ENCODE peak calls at places on chromosomes 4 and X, in nine cellular contexts. One of them, this sample, is unnamed.

GRCh38 chr4:107862658-107863057 is 37.9 kb downstream of the SGMS2 start:
- DNase-seq in breast epithelium: no peak
- DNase-seq in PC-3: peak; percentile 92
- DNase-seq in GM23338: peak; percentile 13
- DNase-seq in HCT116: peak; percentile 82
- DNase-seq in upper lobe of right lung: no peak
- DNase-seq in tibial nerve: no peak
- DNase-seq in cardiac muscle cell: no peak
- DNase-seq in gastrocnemius medialis: no peak
- DNase-seq in this sample: peak; percentile 99

GRCh38 chr4:173420821-173421220 is 21.9 kb upstream of the SCRG1 start:
- DNase-seq in cardiac muscle cell: no peak
- DNase-seq in upper lobe of right lung: no peak
- DNase-seq in GM23338: no peak
- DNase-seq in gastrocnemius medialis: no peak
- DNase-seq in breast epithelium: no peak
- DNase-seq in tibial nerve: no peak
- DNase-seq in HCT116: no peak
- DNase-seq in PC-3: no peak
- DNase-seq in this sample: no peak

GRCh38 chrX:81377329-81377728 is 175.4 kb downstream of the SH3BGRL start:
- DNase-seq in GM23338: peak; percentile 26
- DNase-seq in gastrocnemius medialis: no peak
- DNase-seq in tibial nerve: peak; percentile 5
- DNase-seq in PC-3: peak; percentile 63
- DNase-seq in cardiac muscle cell: peak; percentile 17
- DNase-seq in HCT116: no peak
- DNase-seq in upper lobe of right lung: no peak
- DNase-seq in breast epithelium: no peak
- DNase-seq in this sample: no peak

GRCh38 chr4:57083107-57083506 is 27.1 kb downstream of the IGFBP7 start:
- DNase-seq in breast epithelium: no peak
- DNase-seq in HCT116: no peak
- DNase-seq in upper lobe of right lung: no peak
- DNase-seq in GM23338: no peak
- DNase-seq in PC-3: no peak
- DNase-seq in tibial nerve: no peak
- DNase-seq in cardiac muscle cell: no peak
- DNase-seq in gastrocnemius medialis: no peak
- DNase-seq in this sample: no peak

GRCh38 chrX:137896123-137896522 is 330.2 kb downstream of the ZIC3 start:
- DNase-seq in PC-3: no peak
- DNase-seq in upper lobe of right lung: no peak
- DNase-seq in gastrocnemius medialis: no peak
- DNase-seq in HCT116: no peak
- DNase-seq in cardiac muscle cell: no peak
- DNase-seq in tibial nerve: no peak
- DNase-seq in breast epithelium: no peak
- DNase-seq in GM23338: peak; percentile 51
- DNase-seq in this sample: no peak

GRCh38 chr4:94412019-94413017 is 39.4 kb upstream of the PDLIM5 start:
- DNase-seq in gastrocnemius medialis: no peak
- DNase-seq in upper lobe of right lung: no peak
- DNase-seq in tibial nerve: no peak
- DNase-seq in breast epithelium: no peak
- DNase-seq in cardiac muscle cell: peak; percentile 48
- DNase-seq in GM23338: no peak
- DNase-seq in PC-3: peak; percentile 85
- DNase-seq in HCT116: peak; percentile 76
- DNase-seq in this sample: peak; percentile 30

GRCh38 chrX:16851421-16851820 is 18.7 kb downstream of the RBBP7 start:
- DNase-seq in HCT116: no peak
- DNase-seq in cardiac muscle cell: no peak
- DNase-seq in PC-3: no peak
- DNase-seq in breast epithelium: no peak
- DNase-seq in upper lobe of right lung: no peak
- DNase-seq in tibial nerve: no peak
- DNase-seq in GM23338: no peak
- DNase-seq in gastrocnemius medialis: no peak
- DNase-seq in this sample: no peak

GRCh38 chrX:27336466-27337091 is 126.6 kb downstream of the PPP4R3C start:
- DNase-seq in gastrocnemius medialis: no peak
- DNase-seq in cardiac muscle cell: peak; percentile 47
- DNase-seq in breast epithelium: no peak
- DNase-seq in upper lobe of right lung: no peak
- DNase-seq in HCT116: peak; percentile 3
- DNase-seq in tibial nerve: no peak
- DNase-seq in GM23338: peak; percentile 53
- DNase-seq in PC-3: peak; percentile 60
- DNase-seq in this sample: no peak

GRCh38 chrX:17081969-17082368 is 135.5 kb downstream of the REPS2 start:
- DNase-seq in cardiac muscle cell: no peak
- DNase-seq in upper lobe of right lung: no peak
- DNase-seq in PC-3: no peak
- DNase-seq in tibial nerve: no peak
- DNase-seq in gastrocnemius medialis: no peak
- DNase-seq in breast epithelium: no peak
- DNase-seq in HCT116: no peak
- DNase-seq in GM23338: no peak
- DNase-seq in this sample: no peak

GRCh38 chr4:76723916-76724315 is 174.0 kb downstream of the SOWAHB start:
- DNase-seq in PC-3: peak; percentile 64
- DNase-seq in breast epithelium: no peak
- DNase-seq in cardiac muscle cell: no peak
- DNase-seq in upper lobe of right lung: no peak
- DNase-seq in tibial nerve: no peak
- DNase-seq in gastrocnemius medialis: no peak
- DNase-seq in HCT116: peak; percentile 68
- DNase-seq in GM23338: peak; percentile 44
- DNase-seq in this sample: peak; percentile 58

GRCh38 chr4:16642897-16643296 is 255.5 kb downstream of the LDB2 start:
- DNase-seq in PC-3: peak; percentile 46
- DNase-seq in tibial nerve: no peak
- DNase-seq in HCT116: no peak
- DNase-seq in breast epithelium: no peak
- DNase-seq in GM23338: no peak
- DNase-seq in upper lobe of right lung: no peak
- DNase-seq in cardiac muscle cell: no peak
- DNase-seq in gastrocnemius medialis: no peak
- DNase-seq in this sample: no peak

GRCh38 chr4:141885112-141885511 is 248.7 kb downstream of the IL15 start:
- DNase-seq in HCT116: no peak
- DNase-seq in PC-3: no peak
- DNase-seq in tibial nerve: no peak
- DNase-seq in breast epithelium: no peak
- DNase-seq in upper lobe of right lung: no peak
- DNase-seq in cardiac muscle cell: no peak
- DNase-seq in gastrocnemius medialis: no peak
- DNase-seq in GM23338: no peak
- DNase-seq in this sample: no peak

GRCh38 chr4:22485751-22486150 is 30.1 kb downstream of the ADGRA3 start:
- DNase-seq in tibial nerve: no peak
- DNase-seq in cardiac muscle cell: no peak
- DNase-seq in HCT116: no peak
- DNase-seq in breast epithelium: no peak
- DNase-seq in upper lobe of right lung: no peak
- DNase-seq in gastrocnemius medialis: no peak
- DNase-seq in PC-3: no peak
- DNase-seq in GM23338: no peak
- DNase-seq in this sample: no peak

GRCh38 chr4:10015140-10015753 is 6.0 kb downstream of the SLC2A9 start:
- DNase-seq in HCT116: peak; percentile 67
- DNase-seq in breast epithelium: no peak
- DNase-seq in gastrocnemius medialis: no peak
- DNase-seq in tibial nerve: peak; percentile 43
- DNase-seq in PC-3: peak; percentile 62
- DNase-seq in upper lobe of right lung: no peak
- DNase-seq in GM23338: peak; percentile 82
- DNase-seq in cardiac muscle cell: peak; percentile 69
- DNase-seq in this sample: peak; percentile 23

GRCh38 chr4:84878090-84878489 is 88.4 kb downstream of the WDFY3 start:
- DNase-seq in cardiac muscle cell: no peak
- DNase-seq in upper lobe of right lung: no peak
- DNase-seq in tibial nerve: no peak
- DNase-seq in breast epithelium: no peak
- DNase-seq in GM23338: no peak
- DNase-seq in gastrocnemius medialis: no peak
- DNase-seq in PC-3: peak; percentile 56
- DNase-seq in HCT116: no peak
- DNase-seq in this sample: peak; percentile 58

GRCh38 chrX:13268874-13269273 is 51.0 kb downstream of the ATXN3L start:
- DNase-seq in upper lobe of right lung: no peak
- DNase-seq in cardiac muscle cell: no peak
- DNase-seq in GM23338: no peak
- DNase-seq in PC-3: no peak
- DNase-seq in tibial nerve: no peak
- DNase-seq in HCT116: no peak
- DNase-seq in breast epithelium: no peak
- DNase-seq in gastrocnemius medialis: no peak
- DNase-seq in this sample: no peak

GRCh38 chrX:81316163-81316562 is 114.3 kb downstream of the SH3BGRL start:
- DNase-seq in cardiac muscle cell: no peak
- DNase-seq in tibial nerve: no peak
- DNase-seq in gastrocnemius medialis: no peak
- DNase-seq in PC-3: no peak
- DNase-seq in upper lobe of right lung: no peak
- DNase-seq in breast epithelium: no peak
- DNase-seq in GM23338: no peak
- DNase-seq in HCT116: no peak
- DNase-seq in this sample: peak; percentile 49

GRCh38 chr4:26130173-26130572 is 190.6 kb upstream of the RBPJ start:
- DNase-seq in upper lobe of right lung: no peak
- DNase-seq in GM23338: no peak
- DNase-seq in breast epithelium: no peak
- DNase-seq in tibial nerve: no peak
- DNase-seq in HCT116: no peak
- DNase-seq in PC-3: no peak
- DNase-seq in cardiac muscle cell: no peak
- DNase-seq in gastrocnemius medialis: no peak
- DNase-seq in this sample: no peak

GRCh38 chrX:130981836-130982235 is 76.3 kb upstream of the ARHGAP36 start:
- DNase-seq in upper lobe of right lung: no peak
- DNase-seq in breast epithelium: no peak
- DNase-seq in GM23338: no peak
- DNase-seq in HCT116: no peak
- DNase-seq in tibial nerve: no peak
- DNase-seq in cardiac muscle cell: no peak
- DNase-seq in PC-3: no peak
- DNase-seq in gastrocnemius medialis: no peak
- DNase-seq in this sample: no peak

GRCh38 chr4:48491514-48492176 is 1.6 kb downstream of the ZAR1 start:
- DNase-seq in breast epithelium: no peak
- DNase-seq in tibial nerve: no peak
- DNase-seq in gastrocnemius medialis: no peak
- DNase-seq in GM23338: peak; percentile 18
- DNase-seq in upper lobe of right lung: no peak
- DNase-seq in PC-3: no peak
- DNase-seq in cardiac muscle cell: no peak
- DNase-seq in HCT116: no peak
- DNase-seq in this sample: no peak

GRCh38 chrX:120308558-120308957 is 2.7 kb downstream of the TMEM255A start:
- DNase-seq in gastrocnemius medialis: no peak
- DNase-seq in upper lobe of right lung: no peak
- DNase-seq in breast epithelium: no peak
- DNase-seq in tibial nerve: no peak
- DNase-seq in cardiac muscle cell: peak; percentile 71
- DNase-seq in PC-3: no peak
- DNase-seq in GM23338: peak; percentile 86
- DNase-seq in HCT116: no peak
- DNase-seq in this sample: no peak
- H3K27me3 ChIP-seq in gastrocnemius medialis: peaks cover 11% of the 10 kb centered on the region
- H3K27me3 ChIP-seq in upper lobe of right lung: no peaks in the 10 kb centered on the region
- H3K27me3 ChIP-seq in breast epithelium: peaks cover 53% of the 10 kb centered on the region
- H3K27me3 ChIP-seq in tibial nerve: no peaks in the 10 kb centered on the region
- H3K27me3 ChIP-seq in cardiac muscle cell: peaks cover 24% of the 10 kb centered on the region
- H3K27me3 ChIP-seq in PC-3: no peaks in the 10 kb centered on the region
- H3K27me3 ChIP-seq in GM23338: peaks cover 98% of the 10 kb centered on the region
- H3K27me3 ChIP-seq in HCT116: no peaks in the 10 kb centered on the region
- H3K27me3 ChIP-seq in this sample: peaks cover 29% of the 10 kb centered on the region

DNA sequence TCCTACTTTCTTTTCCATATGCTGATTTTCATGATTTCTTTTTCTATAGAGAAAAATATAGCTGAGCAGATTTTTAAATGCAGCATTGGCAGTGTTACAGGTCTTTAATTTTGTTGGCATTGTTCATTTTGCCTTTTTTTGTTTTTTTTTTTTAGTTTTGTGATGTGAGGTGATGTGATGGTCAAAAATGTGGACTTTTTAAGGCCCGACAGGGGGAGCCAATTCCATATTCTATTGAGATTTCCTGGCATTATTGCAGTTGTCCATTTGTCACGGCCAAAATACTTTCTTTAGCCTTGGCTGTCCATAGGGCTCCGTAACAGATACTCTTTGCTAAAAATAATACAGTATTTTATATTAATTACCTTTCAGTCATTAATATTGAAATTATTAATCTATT is 47.8 kb downstream of the SLIT2 start:
- DNase-seq in HCT116: peak; percentile 13
- DNase-seq in upper lobe of right lung: no peak
- DNase-seq in tibial nerve: no peak
- DNase-seq in PC-3: peak; percentile 45
- DNase-seq in breast epithelium: no peak
- DNase-seq in gastrocnemius medialis: no peak
- DNase-seq in cardiac muscle cell: no peak
- DNase-seq in GM23338: peak; percentile 51
- DNase-seq in this sample: no peak
- TF ChIP-seq CTCF in HCT116: peak; percentile 12
- TF ChIP-seq CTCF in upper lobe of right lung: peak; percentile 37
- TF ChIP-seq CTCF in tibial nerve: peak; percentile 46
- TF ChIP-seq CTCF in PC-3: peak; percentile 56
- TF ChIP-seq CTCF in breast epithelium: no peak
- TF ChIP-seq CTCF in gastrocnemius medialis: no peak
- TF ChIP-seq CTCF in cardiac muscle cell: peak; percentile 61
- TF ChIP-seq CTCF in GM23338: peak; percentile 50
- TF ChIP-seq CTCF in this sample: peak; percentile 39

GRCh38 chrX:134669378-134670098 is 11.3 kb upstream of the PLAC1 start:
- DNase-seq in cardiac muscle cell: no peak
- DNase-seq in GM23338: no peak
- DNase-seq in tibial nerve: no peak
- DNase-seq in upper lobe of right lung: peak; percentile 43
- DNase-seq in HCT116: no peak
- DNase-seq in PC-3: peak; percentile 87
- DNase-seq in gastrocnemius medialis: peak; percentile 40
- DNase-seq in breast epithelium: no peak
- DNase-seq in this sample: peak; percentile 80
- H3K27me3 ChIP-seq in cardiac muscle cell: no peaks in the 10 kb centered on the region
- H3K27me3 ChIP-seq in GM23338: no peaks in the 10 kb centered on the region
- H3K27me3 ChIP-seq in tibial nerve: no peaks in the 10 kb centered on the region
- H3K27me3 ChIP-seq in upper lobe of right lung: no peaks in the 10 kb centered on the region
- H3K27me3 ChIP-seq in HCT116: no peaks in the 10 kb centered on the region
- H3K27me3 ChIP-seq in PC-3: no peaks in the 10 kb centered on the region
- H3K27me3 ChIP-seq in gastrocnemius medialis: no peaks in the 10 kb centered on the region
- H3K27me3 ChIP-seq in breast epithelium: peaks cover 39% of the 10 kb centered on the region
- H3K27me3 ChIP-seq in this sample: no peaks in the 10 kb centered on the region

GRCh38 chr4:144562019-144562740 is 83.8 kb upstream of the HHIP start:
- DNase-seq in tibial nerve: no peak
- DNase-seq in cardiac muscle cell: peak; percentile 13
- DNase-seq in PC-3: no peak
- DNase-seq in breast epithelium: no peak
- DNase-seq in gastrocnemius medialis: no peak
- DNase-seq in GM23338: peak; percentile 59
- DNase-seq in HCT116: no peak
- DNase-seq in upper lobe of right lung: no peak
- DNase-seq in this sample: no peak

GRCh38 chr4:144556636-144557035 is 89.3 kb upstream of the HHIP start:
- DNase-seq in PC-3: no peak
- DNase-seq in cardiac muscle cell: no peak
- DNase-seq in HCT116: no peak
- DNase-seq in gastrocnemius medialis: no peak
- DNase-seq in GM23338: no peak
- DNase-seq in upper lobe of right lung: no peak
- DNase-seq in tibial nerve: no peak
- DNase-seq in breast epithelium: no peak
- DNase-seq in this sample: no peak

GRCh38 chr4:144557404-144557803 is 88.6 kb upstream of the HHIP start:
- DNase-seq in gastrocnemius medialis: no peak
- DNase-seq in tibial nerve: no peak
- DNase-seq in breast epithelium: no peak
- DNase-seq in HCT116: no peak
- DNase-seq in upper lobe of right lung: no peak
- DNase-seq in PC-3: peak; percentile 30
- DNase-seq in cardiac muscle cell: no peak
- DNase-seq in GM23338: no peak
- DNase-seq in this sample: no peak
- TF ChIP-seq CTCF in gastrocnemius medialis: no peak
- TF ChIP-seq CTCF in tibial nerve: no peak
- TF ChIP-seq CTCF in breast epithelium: no peak
- TF ChIP-seq CTCF in HCT116: no peak
- TF ChIP-seq CTCF in upper lobe of right lung: no peak
- TF ChIP-seq CTCF in PC-3: peak; percentile 39
- TF ChIP-seq CTCF in cardiac muscle cell: no peak
- TF ChIP-seq CTCF in GM23338: no peak
- TF ChIP-seq CTCF in this sample: peak; percentile 49

This sample was measured in foreskin keratinocyte.